ENCODE peak calls at places on chromosomes 7 and 10, in nine cellular contexts. U is endothelial cell, M is transverse colon, E is nephron progenitor cell, W is hepatocyte, K is GM12865, T is fibroblast of lung, P is ovary, B is fibroblast of the aortic adventitia. V is an unnamed sample.

GRCh38 chr7:135217645-135218509 is 6.6 kb upstream of the WDR91 start:
- DNase-seq in U (no peak), M (no peak), E (no peak), W (peak), K (no peak), T (no peak), P (no peak), B (no peak), V (no peak)

GRCh38 chr7:34011017-34011680 is 105.8 kb downstream of the BMPER start:
- DNase-seq in U (no peak), M (no peak), E (no peak), W (no peak), K (no peak), T (no peak), P (no peak), B (peak), V (no peak)

GRCh38 chr10:124066744-124067714 is 26.4 kb downstream of the CHST15 start:
- DNase-seq in U (no peak), M (no peak), E (no peak), W (no peak), K (no peak), T (no peak), P (no peak), B (no peak), V (no peak)

GRCh38 chr7:45601094-45601493 is 26.9 kb downstream of the ADCY1 start:
- DNase-seq in U (no peak), M (no peak), E (no peak), W (no peak), K (no peak), T (no peak), P (no peak), B (no peak), V (no peak)

GRCh38 chr10:120810298-120810697 is 40.9 kb upstream of the WDR11 start:
- DNase-seq in U (peak), M (peak), E (no peak), W (no peak), K (no peak), T (no peak), P (no peak), B (no peak), V (no peak)

GRCh38 chr10:60820093-60820769 is 42.0 kb downstream of the CDK1 start:
- DNase-seq in U (no peak), M (no peak), E (peak), W (no peak), K (peak), T (peak), P (no peak), B (peak), V (no peak)

GRCh38 chr7:142516038-142516501 is 233.2 kb upstream of the PRSS1 start:
- DNase-seq in U (peak), M (peak), E (peak), W (peak), K (peak), T (peak), P (no peak), B (peak), V (peak)

GRCh38 chr10:48694371-48695030 is 9.8 kb downstream of the WDFY4 start:
- DNase-seq in U (no peak), M (no peak), E (no peak), W (no peak), K (no peak), T (no peak), P (no peak), B (no peak), V (no peak)

GRCh38 chr7:134514106-134514505 is 13.3 kb upstream of the AKR1B10 start:
- DNase-seq in U (no peak), M (no peak), E (no peak), W (no peak), K (no peak), T (no peak), P (no peak), B (no peak), V (no peak)

GRCh38 chr7:99296471-99296870 is 23.8 kb downstream of the MYH16 start:
- DNase-seq in U (no peak), M (no peak), E (no peak), W (no peak), K (no peak), T (no peak), P (no peak), B (no peak), V (no peak)

GRCh38 chr10:119715628-119716505 is 10.0 kb upstream of the INPP5F start:
- DNase-seq in U (no peak), M (no peak), E (no peak), W (no peak), K (no peak), T (no peak), P (no peak), B (peak), V (no peak)

GRCh38 chr10:75108684-75109458 is 2.6 kb upstream of the SAMD8 start:
- DNase-seq in U (peak), M (peak), E (peak), W (peak), K (peak), T (no peak), P (no peak), B (no peak), V (peak)

DNA sequence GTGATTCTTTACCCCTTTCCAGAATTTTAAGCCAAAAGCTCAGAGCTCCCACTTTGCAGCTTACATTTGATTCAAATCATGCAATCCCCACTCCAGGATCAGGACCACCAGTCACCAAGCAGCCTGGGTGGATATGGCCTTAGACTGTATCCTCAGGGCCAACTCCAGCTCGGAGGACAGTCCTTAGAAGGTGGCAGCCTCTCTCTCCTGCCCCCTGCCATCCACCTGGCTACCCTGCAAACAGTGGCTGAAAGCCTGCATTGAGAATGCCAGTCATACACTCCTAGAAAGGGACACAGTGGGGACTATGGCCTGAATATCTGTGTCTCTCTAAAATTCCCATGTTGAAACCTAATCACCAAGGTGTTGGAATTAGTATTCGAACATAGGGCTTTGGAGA is 50.0 kb upstream of the KCNMA1 start:
- DNase-seq in U (no peak), M (no peak), E (no peak), W (no peak), K (no peak), T (no peak), P (no peak), B (no peak), V (no peak)
- TF ChIP-seq CTCF in U (no peak), M (no peak), E (no peak), W (no peak), K (no peak), T (no peak), P (no peak), B (no peak), V (no peak)

GRCh38 chr7:157875230-157876179 is 538.7 kb downstream of the DNAJB6 start:
- DNase-seq in U (no peak), M (no peak), E (peak), W (peak), K (no peak), T (no peak), P (no peak), B (no peak), V (peak)
- TF ChIP-seq CTCF in U (no peak), M (peak), E (peak), W (peak), K (peak), T (no peak), P (no peak), B (no peak), V (peak)

GRCh38 chr10:129645487-129645886 is 178.4 kb downstream of the MGMT start:
- DNase-seq in U (no peak), M (no peak), E (no peak), W (no peak), K (no peak), T (no peak), P (no peak), B (no peak), V (no peak)

GRCh38 chr10:129641982-129642381 is 174.9 kb downstream of the MGMT start:
- DNase-seq in U (no peak), M (no peak), E (no peak), W (no peak), K (no peak), T (no peak), P (no peak), B (no peak), V (no peak)

GRCh38 chr10:129641351-129641750 is 174.3 kb downstream of the MGMT start:
- DNase-seq in U (no peak), M (no peak), E (no peak), W (no peak), K (no peak), T (no peak), P (no peak), B (no peak), V (no peak)

GRCh38 chr10:129642427-129642826 is 175.4 kb downstream of the MGMT start:
- DNase-seq in U (no peak), M (no peak), E (no peak), W (peak), K (no peak), T (peak), P (no peak), B (no peak), V (no peak)

GRCh38 chr10:129643266-129643665 is 176.2 kb downstream of the MGMT start:
- DNase-seq in U (no peak), M (no peak), E (no peak), W (no peak), K (no peak), T (no peak), P (no peak), B (no peak), V (no peak)
- TF ChIP-seq CTCF in U (no peak), M (no peak), E (no peak), W (no peak), K (no peak), T (no peak), P (no peak), B (no peak), V (no peak)

DNA sequence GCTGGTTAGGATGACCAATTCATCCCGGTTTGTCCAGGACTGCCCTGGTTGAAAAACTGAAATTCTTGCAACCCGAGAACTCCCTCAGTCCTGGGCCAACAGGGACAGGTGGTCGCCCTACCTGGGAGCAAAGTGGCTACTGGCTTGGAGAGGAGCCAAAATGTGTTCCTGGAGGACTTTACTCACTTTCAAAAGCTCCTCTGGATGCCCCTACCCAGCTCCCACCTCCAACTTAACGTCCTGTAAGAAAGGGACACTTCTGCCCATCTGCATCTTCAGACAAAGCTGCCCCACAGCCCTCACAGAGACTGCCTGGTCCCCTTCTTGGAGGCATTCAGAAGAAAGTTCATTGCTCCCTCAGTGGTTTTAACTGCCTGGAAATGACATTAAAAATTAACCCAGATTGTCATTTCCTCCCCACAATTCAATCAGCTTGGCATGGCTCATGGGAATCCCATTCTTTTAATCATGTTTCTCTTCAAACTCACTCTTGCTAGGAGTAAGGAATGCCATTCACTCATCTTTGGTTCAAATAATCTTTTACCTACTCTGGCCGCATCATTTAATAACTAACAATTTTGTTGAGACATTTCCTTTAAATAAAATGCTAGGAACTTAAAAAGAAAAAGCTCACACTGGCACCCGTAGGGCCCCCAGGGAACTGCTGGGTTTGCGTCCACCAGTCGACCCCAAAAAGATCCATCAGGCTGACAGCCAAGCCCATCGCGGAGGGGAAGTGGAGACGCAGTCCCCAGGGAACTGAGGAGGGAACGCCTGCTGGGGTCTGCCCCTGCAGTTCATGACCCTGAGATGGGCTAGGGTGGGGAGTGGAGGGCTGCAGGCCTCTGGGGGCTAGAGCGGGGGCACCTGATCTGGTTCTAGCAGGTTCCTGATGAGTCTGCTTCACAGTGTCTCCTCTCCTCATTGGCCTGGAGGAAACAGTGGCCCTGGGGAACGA is 24.2 kb upstream of the HSPA12A start:
- DNase-seq in U (no peak), M (no peak), E (peak), W (no peak), K (no peak), T (no peak), P (no peak), B (no peak), V (no peak)
- TF ChIP-seq CTCF in U (no peak), M (no peak), E (no peak), W (no peak), K (no peak), T (no peak), P (no peak), B (no peak), V (no peak)

DNA sequence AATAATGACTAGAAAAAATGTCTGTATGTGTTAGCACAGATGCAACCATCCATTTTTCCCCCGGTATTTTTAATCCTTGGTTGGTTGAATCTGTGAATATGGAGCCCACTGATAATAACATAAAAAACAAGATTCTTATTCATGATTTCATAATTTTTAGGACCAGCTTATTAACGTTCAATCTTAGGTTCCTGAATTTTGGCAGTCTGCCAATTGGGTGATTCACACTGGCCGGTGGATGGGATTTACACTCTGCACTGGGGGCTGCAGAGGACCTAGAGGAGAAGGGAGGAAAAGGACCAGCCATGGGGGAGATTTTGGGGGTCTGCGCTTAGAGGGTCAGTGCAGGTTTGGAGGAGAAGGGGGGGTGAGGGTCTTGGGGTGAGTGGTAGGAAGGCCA is 327.9 kb downstream of the ACTR3B start:
- DNase-seq in U (no peak), M (no peak), E (no peak), W (no peak), K (no peak), T (no peak), P (no peak), B (no peak), V (no peak)
- TF ChIP-seq CTCF in U (no peak), M (no peak), E (no peak), W (no peak), K (no peak), T (no peak), P (no peak), B (no peak), V (no peak)

GRCh38 chr10:101228682-101229274 is 485 bp downstream of the LBX1 start:
- DNase-seq in U (no peak), M (no peak), E (peak), W (no peak), K (no peak), T (no peak), P (no peak), B (no peak), V (no peak)
- TF ChIP-seq CTCF in U (no peak), M (no peak), E (no peak), W (no peak), K (no peak), T (no peak), P (no peak), B (no peak), V (no peak)

V was measured in neural crest cell.